ENCODE peak calls at places on chromosomes 13 and 19, in four cellular contexts. V, L, H and B are unnamed samples.

GRCh38 chr13:38952827-38953226 is 37.8 kb downstream of the STOML3 start:
- DNase-seq in V (no peak), H (no peak), L (no peak), B (no peak)

GRCh38 chr13:79393564-79394249 is 12.3 kb downstream of the RBM26 start:
- DNase-seq in V (peak), H (no peak), L (no peak), B (peak)

GRCh38 chr19:40150170-40150569 is 41.1 kb upstream of the MAP3K10 start:
- DNase-seq in V (no peak), L (no peak), H (peak), B (no peak)

GRCh38 chr19:30791116-30791515 is 418.9 kb downstream of the ZNF536 start:
- DNase-seq in V (no peak), L (peak), H (peak), B (no peak)

GRCh38 chr13:60613080-60613479 is 216.1 kb downstream of the TDRD3 start:
- DNase-seq in V (no peak), L (no peak), H (no peak), B (no peak)

GRCh38 chr13:96075953-96076543 is 13.9 kb upstream of the HS6ST3 start:
- DNase-seq in L (no peak), H (no peak), V (no peak), B (no peak)

GRCh38 chr19:8361921-8362793 is 1.8 kb upstream of the ANGPTL4 start:
- DNase-seq in V (peak), L (peak), H (peak), B (peak)

GRCh38 chr13:79812070-79812850 is 331.3 kb downstream of the NDFIP2 start:
- DNase-seq in V (no peak), H (no peak), L (no peak), B (no peak)

GRCh38 chr19:33233056-33233873 is 7.6 kb upstream of the SLC7A10 start:
- DNase-seq in V (no peak), L (no peak), H (no peak), B (no peak)

GRCh38 chr19:33234092-33234491 is 8.4 kb upstream of the SLC7A10 start:
- DNase-seq in L (no peak), H (no peak), V (no peak), B (no peak)

GRCh38 chr19:33232656-33233055 is 7.0 kb upstream of the SLC7A10 start:
- DNase-seq in H (no peak), L (no peak), V (no peak), B (no peak)

GRCh38 chr19:33229962-33230361 is 4.3 kb upstream of the SLC7A10 start:
- DNase-seq in H (no peak), V (no peak), L (no peak), B (no peak)

GRCh38 chr19:33231511-33231910 is 5.9 kb upstream of the SLC7A10 start:
- DNase-seq in L (no peak), H (no peak), V (no peak), B (no peak)
- TF ChIP-seq POLR2AphosphoS5 in L (no peak), H (no peak), V (no peak), B (no peak)

DNA sequence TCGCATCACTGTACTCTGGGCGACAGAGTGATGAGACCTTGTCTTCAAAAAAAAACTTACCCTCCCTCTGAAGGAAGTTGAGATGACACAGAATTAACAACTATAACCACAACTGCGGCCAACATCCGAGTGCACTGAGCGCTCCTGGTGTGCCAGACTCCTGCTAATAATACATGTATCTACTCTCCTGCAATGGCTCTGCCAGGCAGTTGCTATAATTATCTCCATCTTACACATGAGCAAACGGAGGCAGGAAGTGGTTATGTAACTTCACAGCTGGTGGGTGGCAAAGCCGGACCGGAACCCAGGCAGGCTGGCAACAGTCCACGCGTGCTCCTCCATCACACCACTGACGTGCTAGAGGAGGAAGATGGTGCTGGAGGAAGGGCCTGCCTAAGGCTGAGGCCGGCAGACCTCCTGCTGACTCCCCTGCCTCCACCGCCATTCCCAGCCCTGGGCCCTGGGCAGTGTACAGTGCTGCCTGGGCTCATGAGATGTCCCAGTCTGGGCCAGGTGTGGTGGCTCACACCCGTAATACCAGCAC is 12.6 kb downstream of the XRCC1 start:
- DNase-seq in L (no peak), V (peak), H (no peak), B (peak)
- TF ChIP-seq POLR2AphosphoS5 in L (no peak), V (peak), H (no peak), B (no peak)

DNA sequence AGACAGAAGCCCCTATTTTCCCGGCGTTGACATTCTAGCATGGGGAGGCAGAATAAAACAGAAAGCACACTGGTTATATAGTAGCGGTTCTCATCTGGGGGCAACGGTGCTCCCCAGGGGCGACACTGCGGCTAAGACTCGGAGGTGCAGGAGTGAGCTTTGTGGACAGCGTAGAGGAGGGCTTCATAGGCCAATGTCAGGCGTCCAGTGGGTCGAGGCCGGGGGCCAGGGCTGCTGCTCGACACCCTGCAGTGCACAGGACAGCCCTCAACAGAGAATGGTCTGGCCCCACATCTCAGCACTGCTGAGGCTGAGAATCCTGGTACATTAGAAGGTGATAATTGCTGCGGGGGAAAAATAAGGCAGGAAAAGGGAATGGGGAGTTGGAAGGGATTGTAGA is 1.5 kb downstream of the ZNF628 start:
- DNase-seq in L (no peak), V (no peak), H (no peak), B (no peak)
- TF ChIP-seq POLR2AphosphoS5 in L (no peak), V (no peak), H (no peak), B (no peak)

GRCh38 chr13:73220966-73221720 is 162.3 kb downstream of the KLF5 start:
- DNase-seq in H (no peak), L (no peak), V (no peak), B (no peak)
- TF ChIP-seq POLR2AphosphoS5 in H (no peak), L (no peak), V (no peak), B (no peak)

GRCh38 chr19:50796128-50796633 is 6.0 kb downstream of the ACP4 start:
- DNase-seq in V (no peak), H (no peak), L (no peak), B (no peak)
- TF ChIP-seq POLR2AphosphoS5 in V (no peak), H (no peak), L (no peak), B (no peak)

DNA sequence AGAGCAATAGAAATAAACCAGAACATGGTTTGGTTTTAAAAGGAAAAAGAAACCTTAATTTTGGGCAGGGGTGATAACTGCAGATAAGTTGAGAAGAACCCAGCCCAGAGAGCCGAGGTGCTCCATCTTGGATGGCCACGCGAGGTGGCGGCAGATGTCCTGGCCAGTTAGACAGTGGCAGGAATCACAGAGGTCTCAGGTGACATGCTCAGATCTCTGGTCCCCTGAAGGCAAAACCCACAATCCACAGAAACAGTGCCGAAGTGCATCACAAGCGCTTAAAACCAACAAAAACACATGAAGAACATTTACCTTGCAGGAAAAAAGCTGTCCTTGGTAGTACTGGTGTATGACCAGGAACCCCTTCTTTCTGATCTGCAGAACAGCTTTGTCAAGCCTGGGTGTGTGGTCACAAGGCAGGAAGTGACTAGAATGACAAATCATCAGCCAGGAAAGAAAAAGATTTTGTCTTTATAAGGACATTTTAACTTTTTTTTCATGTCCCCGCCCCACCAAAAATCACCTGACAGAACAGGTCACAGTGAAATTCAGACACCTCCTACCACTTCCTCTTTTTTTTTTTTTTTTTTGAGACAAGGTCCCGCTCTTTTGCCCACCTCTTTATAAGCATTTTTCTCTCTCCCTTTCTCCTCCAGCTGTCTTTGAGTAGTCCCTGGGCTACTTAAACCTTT is at the start of gene LCP1:
- DNase-seq in H (no peak), V (peak), L (no peak), B (peak)
- TF ChIP-seq POLR2AphosphoS5 in H (no peak), V (peak), L (peak), B (peak)

GRCh38 chr13:87671031-87671823 is at the start of gene SLITRK5:
- DNase-seq in H (peak), L (peak), V (peak), B (peak)
- TF ChIP-seq POLR2AphosphoS5 in H (no peak), L (no peak), V (no peak), B (peak)